ENCODE peak calls at places on chromosomes 11 and 22, in eight cellular contexts. One of them, this sample, is unnamed. For H3K36me3, the result is how much of the 10 kb centered on the place peaks cover.

GRCh38 chr11:44530413-44531115 is 34.9 kb upstream of the CD82 start:
- DNase-seq in breast epithelium: no peak
- DNase-seq in H1: no peak
- DNase-seq in HCT116: no peak
- DNase-seq in prostate gland: no peak
- DNase-seq in stomach: no peak
- DNase-seq in sigmoid colon: no peak
- DNase-seq in K562: peak
- DNase-seq in this sample: no peak

GRCh38 chr11:133821776-133822175 is 23.5 kb downstream of the SPATA19 start:
- DNase-seq in prostate gland: peak
- DNase-seq in breast epithelium: no peak
- DNase-seq in HCT116: peak
- DNase-seq in H1: peak
- DNase-seq in stomach: peak
- DNase-seq in K562: peak
- DNase-seq in sigmoid colon: no peak
- DNase-seq in this sample: no peak

GRCh38 chr11:128361451-128362020 is 225.8 kb downstream of the ETS1 start:
- DNase-seq in K562: no peak
- DNase-seq in prostate gland: no peak
- DNase-seq in HCT116: no peak
- DNase-seq in H1: no peak
- DNase-seq in breast epithelium: no peak
- DNase-seq in sigmoid colon: no peak
- DNase-seq in stomach: peak
- DNase-seq in this sample: no peak

GRCh38 chr22:22748297-22748743 is 103.9 kb downstream of the GGTLC2 start:
- DNase-seq in K562: peak
- DNase-seq in H1: no peak
- DNase-seq in breast epithelium: peak
- DNase-seq in prostate gland: peak
- DNase-seq in sigmoid colon: no peak
- DNase-seq in stomach: peak
- DNase-seq in HCT116: no peak
- DNase-seq in this sample: no peak

GRCh38 chr11:5090668-5091067 is 21.3 kb downstream of the OR52E1 start:
- DNase-seq in stomach: no peak
- DNase-seq in HCT116: no peak
- DNase-seq in sigmoid colon: no peak
- DNase-seq in K562: no peak
- DNase-seq in breast epithelium: no peak
- DNase-seq in prostate gland: no peak
- DNase-seq in H1: no peak
- DNase-seq in this sample: no peak

GRCh38 chr11:57940044-57940781 is 83.5 kb upstream of the OR9Q1 start:
- DNase-seq in HCT116: no peak
- DNase-seq in K562: no peak
- DNase-seq in breast epithelium: no peak
- DNase-seq in H1: no peak
- DNase-seq in prostate gland: no peak
- DNase-seq in sigmoid colon: no peak
- DNase-seq in stomach: no peak
- DNase-seq in this sample: no peak

GRCh38 chr22:46388647-46389046 is 53.1 kb downstream of the TRMU start:
- DNase-seq in stomach: no peak
- DNase-seq in prostate gland: no peak
- DNase-seq in HCT116: no peak
- DNase-seq in H1: no peak
- DNase-seq in breast epithelium: no peak
- DNase-seq in sigmoid colon: no peak
- DNase-seq in K562: no peak
- DNase-seq in this sample: no peak

GRCh38 chr22:42972592-42973535 is 42.1 kb downstream of the PACSIN2 start:
- DNase-seq in sigmoid colon: no peak
- DNase-seq in H1: no peak
- DNase-seq in prostate gland: no peak
- DNase-seq in breast epithelium: no peak
- DNase-seq in stomach: peak
- DNase-seq in HCT116: no peak
- DNase-seq in K562: no peak
- DNase-seq in this sample: peak

GRCh38 chr11:36398261-36398953 is 102.3 kb downstream of the PRR5L start:
- DNase-seq in breast epithelium: no peak
- DNase-seq in HCT116: no peak
- DNase-seq in prostate gland: no peak
- DNase-seq in H1: no peak
- DNase-seq in sigmoid colon: no peak
- DNase-seq in stomach: no peak
- DNase-seq in K562: no peak
- DNase-seq in this sample: no peak

GRCh38 chr11:71108013-71108865 is 144.1 kb downstream of the SHANK2 start:
- DNase-seq in prostate gland: no peak
- DNase-seq in K562: no peak
- DNase-seq in sigmoid colon: no peak
- DNase-seq in H1: no peak
- DNase-seq in stomach: no peak
- DNase-seq in HCT116: no peak
- DNase-seq in breast epithelium: no peak
- DNase-seq in this sample: no peak

GRCh38 chr11:30855383-30856006 is 269.3 kb upstream of the MPPED2 start:
- DNase-seq in K562: no peak
- DNase-seq in HCT116: no peak
- DNase-seq in breast epithelium: no peak
- DNase-seq in H1: no peak
- DNase-seq in stomach: no peak
- DNase-seq in sigmoid colon: no peak
- DNase-seq in prostate gland: no peak
- DNase-seq in this sample: no peak

GRCh38 chr11:88482871-88483301 is 145.3 kb upstream of the CTSC start:
- DNase-seq in prostate gland: no peak
- DNase-seq in H1: no peak
- DNase-seq in sigmoid colon: no peak
- DNase-seq in HCT116: no peak
- DNase-seq in K562: no peak
- DNase-seq in stomach: no peak
- DNase-seq in breast epithelium: no peak
- DNase-seq in this sample: no peak

GRCh38 chr22:27474711-27475547 is 326.6 kb downstream of the MN1 start:
- DNase-seq in K562: no peak
- DNase-seq in HCT116: peak
- DNase-seq in sigmoid colon: peak
- DNase-seq in H1: peak
- DNase-seq in breast epithelium: peak
- DNase-seq in stomach: no peak
- DNase-seq in prostate gland: peak
- DNase-seq in this sample: no peak

GRCh38 chr11:47478651-47479329 is 29.9 kb upstream of the RAPSN start:
- DNase-seq in breast epithelium: no peak
- DNase-seq in sigmoid colon: no peak
- DNase-seq in stomach: no peak
- DNase-seq in H1: no peak
- DNase-seq in K562: no peak
- DNase-seq in prostate gland: no peak
- DNase-seq in HCT116: no peak
- DNase-seq in this sample: no peak

GRCh38 chr11:112465433-112466024 is 204.9 kb upstream of the PLET1 start:
- DNase-seq in breast epithelium: no peak
- DNase-seq in HCT116: no peak
- DNase-seq in prostate gland: no peak
- DNase-seq in H1: no peak
- DNase-seq in stomach: no peak
- DNase-seq in sigmoid colon: no peak
- DNase-seq in K562: no peak
- DNase-seq in this sample: no peak

GRCh38 chr11:1953489-1954284 is 6.6 kb downstream of the MRPL23 start:
- DNase-seq in prostate gland: peak
- DNase-seq in H1: no peak
- DNase-seq in sigmoid colon: peak
- DNase-seq in K562: no peak
- DNase-seq in breast epithelium: peak
- DNase-seq in stomach: no peak
- DNase-seq in HCT116: no peak
- DNase-seq in this sample: peak

GRCh38 chr11:72122607-72123006 is 10.1 kb upstream of the ANAPC15 start:
- DNase-seq in H1: no peak
- DNase-seq in K562: no peak
- DNase-seq in sigmoid colon: no peak
- DNase-seq in breast epithelium: no peak
- DNase-seq in prostate gland: no peak
- DNase-seq in stomach: no peak
- DNase-seq in HCT116: no peak
- DNase-seq in this sample: no peak

GRCh38 chr11:28675183-28675582 is 567.0 kb downstream of the METTL15 start:
- DNase-seq in prostate gland: no peak
- DNase-seq in sigmoid colon: no peak
- DNase-seq in stomach: no peak
- DNase-seq in breast epithelium: no peak
- DNase-seq in H1: no peak
- DNase-seq in HCT116: no peak
- DNase-seq in K562: no peak
- DNase-seq in this sample: no peak

GRCh38 chr11:57256119-57256518 is 19.1 kb upstream of the APLNR start:
- DNase-seq in sigmoid colon: no peak
- DNase-seq in H1: no peak
- DNase-seq in K562: no peak
- DNase-seq in breast epithelium: no peak
- DNase-seq in prostate gland: no peak
- DNase-seq in HCT116: no peak
- DNase-seq in stomach: no peak
- DNase-seq in this sample: no peak

GRCh38 chr11:114296190-114296978 is at the start of gene NNMT:
- DNase-seq in prostate gland: no peak
- DNase-seq in stomach: peak
- DNase-seq in HCT116: no peak
- DNase-seq in K562: peak
- DNase-seq in breast epithelium: peak
- DNase-seq in H1: no peak
- DNase-seq in sigmoid colon: peak
- DNase-seq in this sample: peak

GRCh38 chr11:98455500-98456186 is 565.1 kb upstream of the CNTN5 start:
- DNase-seq in H1: peak
- DNase-seq in prostate gland: no peak
- DNase-seq in stomach: no peak
- DNase-seq in K562: peak
- DNase-seq in breast epithelium: no peak
- DNase-seq in sigmoid colon: no peak
- DNase-seq in HCT116: no peak
- DNase-seq in this sample: no peak

GRCh38 chr11:7668911-7669310 is 4.4 kb downstream of the CYB5R2 start:
- DNase-seq in K562: no peak
- DNase-seq in H1: no peak
- DNase-seq in prostate gland: no peak
- DNase-seq in breast epithelium: no peak
- DNase-seq in stomach: no peak
- DNase-seq in HCT116: no peak
- DNase-seq in sigmoid colon: no peak
- DNase-seq in this sample: no peak

GRCh38 chr11:104792861-104793260 is 105.4 kb downstream of the CASP12 start:
- DNase-seq in breast epithelium: no peak
- DNase-seq in stomach: no peak
- DNase-seq in H1: no peak
- DNase-seq in HCT116: no peak
- DNase-seq in K562: no peak
- DNase-seq in sigmoid colon: no peak
- DNase-seq in prostate gland: no peak
- DNase-seq in this sample: no peak

GRCh38 chr11:47917643-47918369 is 62.6 kb upstream of the PTPRJ start:
- DNase-seq in breast epithelium: peak
- DNase-seq in sigmoid colon: peak
- DNase-seq in stomach: peak
- DNase-seq in HCT116: peak
- DNase-seq in prostate gland: peak
- DNase-seq in H1: no peak
- DNase-seq in K562: peak
- DNase-seq in this sample: peak

GRCh38 chr22:47375621-47376321 is 613.3 kb downstream of the TBC1D22A start:
- DNase-seq in H1: no peak
- DNase-seq in prostate gland: no peak
- DNase-seq in K562: no peak
- DNase-seq in HCT116: no peak
- DNase-seq in stomach: no peak
- DNase-seq in sigmoid colon: peak
- DNase-seq in breast epithelium: no peak
- DNase-seq in this sample: no peak

GRCh38 chr11:69666752-69667536 is 8.2 kb downstream of the LTO1 start:
- DNase-seq in sigmoid colon: peak
- DNase-seq in H1: no peak
- DNase-seq in K562: no peak
- DNase-seq in breast epithelium: no peak
- DNase-seq in stomach: no peak
- DNase-seq in HCT116: no peak
- DNase-seq in prostate gland: no peak
- DNase-seq in this sample: no peak

GRCh38 chr22:44711236-44711560 is 9.2 kb downstream of the PRR5 start:
- DNase-seq in H1: no peak
- DNase-seq in sigmoid colon: no peak
- DNase-seq in stomach: no peak
- DNase-seq in HCT116: no peak
- DNase-seq in breast epithelium: no peak
- DNase-seq in K562: no peak
- DNase-seq in prostate gland: no peak
- DNase-seq in this sample: no peak

GRCh38 chr22:19522190-19522880 is 1.9 kb downstream of the CLDN5 start:
- DNase-seq in K562: peak
- DNase-seq in breast epithelium: no peak
- DNase-seq in H1: no peak
- DNase-seq in stomach: no peak
- DNase-seq in sigmoid colon: no peak
- DNase-seq in HCT116: no peak
- DNase-seq in prostate gland: no peak
- DNase-seq in this sample: peak
- TF ChIP-seq POLR2AphosphoS5 in K562: peak
- TF ChIP-seq POLR2AphosphoS5 in breast epithelium: no peak
- TF ChIP-seq POLR2AphosphoS5 in H1: no peak
- TF ChIP-seq POLR2AphosphoS5 in stomach: no peak
- TF ChIP-seq POLR2AphosphoS5 in sigmoid colon: no peak
- TF ChIP-seq POLR2AphosphoS5 in HCT116: no peak
- TF ChIP-seq POLR2AphosphoS5 in prostate gland: no peak
- TF ChIP-seq POLR2AphosphoS5 in this sample: no peak

GRCh38 chr22:40960137-40960536 is 9.0 kb downstream of the RBX1 start:
- DNase-seq in K562: no peak
- DNase-seq in stomach: no peak
- DNase-seq in HCT116: no peak
- DNase-seq in prostate gland: no peak
- DNase-seq in breast epithelium: no peak
- DNase-seq in H1: no peak
- DNase-seq in sigmoid colon: no peak
- DNase-seq in this sample: no peak
- H3K36me3 ChIP-seq in K562: under half
- H3K36me3 ChIP-seq in stomach: half or more
- H3K36me3 ChIP-seq in HCT116: under half
- H3K36me3 ChIP-seq in prostate gland: under half
- H3K36me3 ChIP-seq in breast epithelium: under half
- H3K36me3 ChIP-seq in H1: under half
- H3K36me3 ChIP-seq in sigmoid colon: under half
- H3K36me3 ChIP-seq in this sample: half or more

GRCh38 chr11:130145328-130145812 is 14.2 kb upstream of the ST14 start:
- DNase-seq in breast epithelium: no peak
- DNase-seq in H1: no peak
- DNase-seq in HCT116: no peak
- DNase-seq in K562: no peak
- DNase-seq in stomach: no peak
- DNase-seq in sigmoid colon: no peak
- DNase-seq in prostate gland: no peak
- DNase-seq in this sample: no peak
- TF ChIP-seq POLR2A in breast epithelium: no peak
- TF ChIP-seq POLR2A in H1: no peak
- TF ChIP-seq POLR2A in HCT116: no peak
- TF ChIP-seq POLR2A in K562: no peak
- TF ChIP-seq POLR2A in stomach: no peak
- TF ChIP-seq POLR2A in sigmoid colon: no peak
- TF ChIP-seq POLR2A in prostate gland: no peak
- TF ChIP-seq POLR2A in this sample: no peak

GRCh38 chr11:6389921-6390717 is at the start of gene SMPD1:
- DNase-seq in sigmoid colon: peak
- DNase-seq in K562: peak
- DNase-seq in stomach: peak
- DNase-seq in H1: peak
- DNase-seq in breast epithelium: peak
- DNase-seq in HCT116: peak
- DNase-seq in prostate gland: peak
- DNase-seq in this sample: peak
- TF ChIP-seq POLR2AphosphoS5 in sigmoid colon: peak
- TF ChIP-seq POLR2AphosphoS5 in K562: peak
- TF ChIP-seq POLR2AphosphoS5 in stomach: peak
- TF ChIP-seq POLR2AphosphoS5 in H1: no peak
- TF ChIP-seq POLR2AphosphoS5 in breast epithelium: peak
- TF ChIP-seq POLR2AphosphoS5 in HCT116: peak
- TF ChIP-seq POLR2AphosphoS5 in prostate gland: peak
- TF ChIP-seq POLR2AphosphoS5 in this sample: no peak